ENCODE peak calls at places on chromosomes 11 and 22, in five cellular contexts. F is pulmonary artery endothelial cell; W is OCI-LY7; X is lung microvascular endothelial cell; P is Jurkat, Clone E6-1. L is an unnamed sample.

GRCh38 chr22:17921871-17922821 is 102.2 kb downstream of the MICAL3 start:
- DNase-seq in X (no peak), W (no peak), P (no peak), F (no peak), L (no peak)

GRCh38 chr11:26730711-26731460 is 9.0 kb upstream of the SLC5A12 start:
- DNase-seq in W (no peak), X (no peak), F (no peak), P (no peak), L (no peak)

GRCh38 chr22:48157676-48158075 is 1395.2 kb downstream of the TBC1D22A start:
- DNase-seq in F (no peak), W (no peak), X (no peak), P (no peak), L (no peak)

GRCh38 chr22:30208631-30209603 is 37.6 kb downstream of the LIF start:
- DNase-seq in F (no peak), P (no peak), W (no peak), X (peak), L (no peak)

GRCh38 chr22:24067587-24068376 is 56.7 kb downstream of the CABIN1 start:
- DNase-seq in W (peak), P (no peak), F (no peak), X (no peak), L (no peak)

GRCh38 chr11:134369656-134370525 is 38.1 kb downstream of the GLB1L2 start:
- DNase-seq in W (no peak), P (no peak), X (no peak), F (no peak), L (no peak)

GRCh38 chr11:2732940-2733628 is 33.3 kb upstream of the KCNQ1OT1 start:
- DNase-seq in P (no peak), F (no peak), X (no peak), W (no peak), L (no peak)

GRCh38 chr11:128550967-128551522 is 36.3 kb downstream of the ETS1 start:
- DNase-seq in X (no peak), W (peak), P (peak), F (no peak), L (no peak)

GRCh38 chr11:199782-200181 is 6.9 kb downstream of the SCGB1C1 start:
- DNase-seq in X (no peak), P (no peak), F (no peak), W (peak), L (no peak)

GRCh38 chr22:26172389-26172990 is 3.2 kb downstream of the SEZ6L start:
- DNase-seq in W (peak), F (no peak), P (peak), X (peak), L (no peak)

GRCh38 chr11:102806296-102806695 is 8.3 kb upstream of the MMP1 start:
- DNase-seq in W (no peak), X (no peak), P (no peak), F (no peak), L (no peak)

GRCh38 chr22:23233746-23234408 is 53.6 kb downstream of the BCR start:
- DNase-seq in X (no peak), W (no peak), P (no peak), F (no peak), L (no peak)

GRCh38 chr11:69052343-69053168 is 3.8 kb downstream of the TPCN2 start:
- DNase-seq in X (no peak), P (peak), W (peak), F (no peak), L (no peak)

GRCh38 chr11:119509277-119509841 is 86.4 kb upstream of the THY1 start:
- DNase-seq in X (no peak), W (no peak), P (no peak), F (no peak), L (no peak)

GRCh38 chr22:35622132-35622913 is 5.2 kb upstream of the MB start:
- DNase-seq in W (no peak), F (no peak), P (no peak), X (no peak), L (no peak)

GRCh38 chr11:70063555-70063954 is 14.6 kb upstream of the ANO1 start:
- DNase-seq in X (no peak), W (no peak), P (no peak), F (no peak), L (no peak)

GRCh38 chr22:19598054-19598855 is 74.0 kb upstream of the CLDN5 start:
- DNase-seq in W (peak), P (no peak), X (no peak), F (no peak), L (no peak)

GRCh38 chr11:59195596-59195995 is 17.1 kb downstream of the MPEG1 start:
- DNase-seq in X (no peak), W (no peak), F (no peak), P (no peak), L (no peak)

GRCh38 chr11:101478587-101479375 is 105.0 kb downstream of the TRPC6 start:
- DNase-seq in P (no peak), F (no peak), X (no peak), W (no peak), L (no peak)

GRCh38 chr11:111823131-111823530 is 48.2 kb downstream of the ALG9 start:
- DNase-seq in F (no peak), X (no peak), W (no peak), P (no peak), L (no peak)

GRCh38 chr11:36356201-36356600 is 60.1 kb downstream of the PRR5L start:
- DNase-seq in F (no peak), X (no peak), W (peak), P (no peak), L (no peak)

GRCh38 chr11:94968334-94968958 is 4.9 kb downstream of the CWC15 start:
- DNase-seq in W (peak), X (peak), F (no peak), P (no peak), L (no peak)

GRCh38 chr11:72826191-72826941 is 12.2 kb downstream of the ATG16L2 start:
- DNase-seq in F (no peak), W (no peak), X (no peak), P (no peak), L (no peak)

GRCh38 chr11:75673977-75674582 is 5.2 kb upstream of the MAP6 start:
- DNase-seq in W (peak), F (peak), P (peak), X (peak), L (no peak)

GRCh38 chr22:25747245-25747944 is 5.4 kb downstream of the MYO18B start:
- DNase-seq in W (no peak), X (peak), P (no peak), F (peak), L (no peak)

GRCh38 chr22:20419664-20419951 is 18.0 kb downstream of the SCARF2 start:
- DNase-seq in P (no peak), F (no peak), X (no peak), W (no peak), L (no peak)

GRCh38 chr11:100830295-100830694 is 143.2 kb downstream of the ARHGAP42 start:
- DNase-seq in F (no peak), W (no peak), X (no peak), P (no peak), L (no peak)

GRCh38 chr22:36979511-36979910 is 39.7 kb downstream of the TST start:
- DNase-seq in W (no peak), F (no peak), P (no peak), X (no peak), L (no peak)